ENCODE peak calls at places on chromosomes 16 and 17, in seven cellular contexts. P is HL-60, X is fibroblast of pulmonary artery, R is HepG2, J is cardiac muscle cell, H is SK-N-SH, M is PC-3. I is an unnamed sample.

GRCh38 chr17:61757168-61757567 is 106.2 kb downstream of the BRIP1 start:
- DNase-seq in J (no peak), X (no peak), R (no peak), H (no peak), M (no peak), P (no peak), I (no peak)

GRCh38 chr17:16488572-16488997 is 3.4 kb downstream of the LRRC75A start:
- DNase-seq in R (no peak), J (peak), X (no peak), H (no peak), P (no peak), M (no peak), I (no peak)

GRCh38 chr17:59105852-59106462 is 723 bp downstream of the TRIM37 start:
- DNase-seq in P (peak), R (peak), M (peak), J (no peak), X (peak), H (peak), I (peak)

GRCh38 chr16:70725024-70725911 is 39.4 kb upstream of the MTSS2 start:
- DNase-seq in M (no peak), H (no peak), X (no peak), R (peak), P (no peak), J (no peak), I (no peak)

GRCh38 chr17:27579897-27580321 is 51.1 kb upstream of the LGALS9 start:
- DNase-seq in M (peak), X (no peak), J (no peak), H (no peak), P (no peak), R (no peak), I (no peak)

GRCh38 chr17:64057701-64058263 is 37.3 kb upstream of the ICAM2 start:
- DNase-seq in H (no peak), J (no peak), P (no peak), M (peak), X (no peak), R (peak), I (no peak)

GRCh38 chr17:78343433-78344201 is 16.3 kb downstream of the SOCS3 start:
- DNase-seq in H (no peak), J (no peak), X (no peak), M (no peak), R (no peak), P (peak), I (peak)

GRCh38 chr16:89811321-89811720 is 5.1 kb downstream of the FANCA start:
- DNase-seq in J (no peak), P (no peak), M (no peak), R (no peak), X (no peak), H (no peak), I (no peak)

GRCh38 chr16:70605284-70605659 is 41.1 kb upstream of the IL34 start:
- DNase-seq in H (no peak), M (no peak), X (no peak), R (no peak), P (no peak), J (no peak), I (no peak)

GRCh38 chr16:60200161-60200560 is 1466.0 kb upstream of the GOT2 start:
- DNase-seq in H (no peak), M (no peak), J (no peak), X (no peak), R (no peak), P (no peak), I (no peak)

GRCh38 chr16:56513972-56514371 is 5.9 kb downstream of the BBS2 start:
- DNase-seq in H (peak), R (peak), X (peak), P (peak), J (peak), M (peak), I (peak)

GRCh38 chr17:49200423-49201083 is 9.8 kb downstream of the GNGT2 start:
- DNase-seq in P (no peak), H (no peak), R (no peak), X (no peak), J (no peak), M (no peak), I (no peak)

GRCh38 chr16:75580-76501 is 2.2 kb upstream of the MPG start:
- DNase-seq in X (peak), P (peak), H (peak), J (no peak), R (peak), M (no peak), I (no peak)

GRCh38 chr17:2170023-2170422 is 115.1 kb downstream of the HIC1 start:
- DNase-seq in H (no peak), J (no peak), R (peak), X (no peak), M (peak), P (no peak), I (peak)
- TF ChIP-seq CTCF in H (peak), J (peak), R (peak), X (peak), M (peak), P (no peak), I (no peak)

GRCh38 chr17:51006601-51007000 is 114.1 kb downstream of the SPAG9 start:
- DNase-seq in M (no peak), X (peak), H (no peak), J (no peak), P (no peak), R (no peak), I (no peak)

GRCh38 chr17:51004249-51004648 is 116.4 kb downstream of the SPAG9 start:
- DNase-seq in J (no peak), M (no peak), X (no peak), H (no peak), P (no peak), R (peak), I (no peak)

GRCh38 chr17:51005768-51006167 is 114.9 kb downstream of the SPAG9 start:
- DNase-seq in J (no peak), H (no peak), R (no peak), M (no peak), X (no peak), P (no peak), I (no peak)

GRCh38 chr17:51000835-51001638 is 119.6 kb downstream of the SPAG9 start:
- DNase-seq in M (peak), R (peak), H (peak), P (no peak), J (peak), X (peak), I (no peak)
- TF ChIP-seq CTCF in M (peak), R (peak), H (peak), P (no peak), J (peak), X (peak), I (peak)

GRCh38 chr17:68782829-68783228 is 172.4 kb downstream of the ABCA8 start:
- DNase-seq in H (no peak), J (no peak), R (no peak), P (no peak), X (no peak), M (no peak), I (no peak)
- TF ChIP-seq CTCF in H (no peak), J (no peak), R (no peak), P (no peak), X (no peak), M (no peak), I (no peak)

DNA sequence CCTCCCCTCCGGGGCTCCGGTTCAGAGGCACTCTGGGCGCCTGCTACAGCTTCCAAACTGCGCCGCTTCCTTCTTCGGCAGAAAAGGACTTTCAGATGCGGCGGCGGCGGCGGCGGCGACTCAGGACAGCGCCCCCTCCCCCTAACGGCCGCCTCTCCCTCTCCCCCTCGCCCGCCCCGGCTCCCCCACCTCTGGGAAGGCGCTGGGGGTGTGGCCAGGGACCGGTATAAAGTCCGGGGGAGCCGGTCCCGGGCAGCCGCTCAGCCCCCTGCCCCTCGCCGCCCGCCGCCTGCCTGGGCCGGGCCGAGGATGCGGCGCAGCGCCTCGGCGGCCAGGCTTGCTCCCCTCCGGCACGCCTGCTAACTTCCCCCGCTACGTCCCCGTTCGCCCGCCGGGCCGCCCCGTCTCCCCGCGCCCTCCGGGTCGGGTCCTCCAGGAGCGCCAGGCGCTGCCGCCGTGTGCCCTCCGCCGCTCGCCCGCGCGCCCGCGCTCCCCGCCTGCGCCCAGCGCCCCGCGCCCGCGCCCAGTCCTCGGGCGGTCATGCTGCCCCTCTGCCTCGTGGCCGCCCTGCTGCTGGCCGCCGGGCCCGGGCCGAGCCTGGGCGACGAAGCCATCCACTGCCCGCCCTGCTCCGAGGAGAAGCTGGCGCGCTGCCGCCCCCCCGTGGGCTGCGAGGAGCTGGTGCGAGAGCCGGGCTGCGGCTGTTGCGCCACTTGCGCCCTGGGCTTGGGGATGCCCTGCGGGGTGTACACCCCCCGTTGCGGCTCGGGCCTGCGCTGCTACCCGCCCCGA is at the start of gene IGFBP4:
- DNase-seq in H (peak), J (peak), P (peak), X (peak), R (peak), M (peak), I (peak)
- TF ChIP-seq CTCF in H (peak), J (peak), P (no peak), X (peak), R (peak), M (peak), I (peak)

GRCh38 chr16:12257926-12258561 is 281.5 kb downstream of the SNX29 start:
- DNase-seq in P (no peak), X (no peak), R (peak), H (no peak), J (peak), M (peak), I (no peak)
- TF ChIP-seq CTCF in P (no peak), X (no peak), R (peak), H (no peak), J (no peak), M (peak), I (no peak)

GRCh38 chr16:2224183-2224486 is 744 bp downstream of the E4F1 start:
- DNase-seq in X (peak), P (no peak), R (peak), J (no peak), H (no peak), M (peak), I (no peak)
- TF ChIP-seq CTCF in X (peak), P (no peak), R (peak), J (peak), H (peak), M (no peak), I (no peak)

GRCh38 chr17:33749171-33749570 is 456.1 kb upstream of the ASIC2 start:
- DNase-seq in H (no peak), P (no peak), R (no peak), X (no peak), J (no peak), M (no peak), I (no peak)

GRCh38 chr17:33750943-33751701 is 458.0 kb upstream of the ASIC2 start:
- DNase-seq in R (peak), M (peak), P (no peak), H (peak), X (peak), J (peak), I (peak)

GRCh38 chr17:33753452-33753851 is 460.4 kb upstream of the ASIC2 start:
- DNase-seq in J (no peak), M (no peak), X (no peak), H (no peak), P (no peak), R (no peak), I (no peak)

GRCh38 chr17:33756021-33756420 is 462.9 kb upstream of the ASIC2 start:
- DNase-seq in H (no peak), R (no peak), M (no peak), X (no peak), P (no peak), J (no peak), I (no peak)

GRCh38 chr17:33751702-33752065 is 458.6 kb upstream of the ASIC2 start:
- DNase-seq in H (no peak), M (no peak), R (no peak), X (no peak), J (no peak), P (no peak), I (no peak)
- TF ChIP-seq CTCF in H (no peak), M (no peak), R (no peak), X (no peak), J (no peak), P (no peak), I (no peak)

GRCh38 chr16:10122546-10122945 is 59.7 kb downstream of the GRIN2A start:
- DNase-seq in R (peak), M (peak), J (peak), P (no peak), X (no peak), H (peak), I (no peak)
- TF ChIP-seq CTCF in R (peak), M (peak), J (no peak), P (no peak), X (no peak), H (no peak), I (no peak)

GRCh38 chr17:44569459-44569858 is 12.2 kb downstream of the FZD2 start:
- DNase-seq in P (no peak), M (no peak), R (no peak), J (no peak), X (no peak), H (peak), I (no peak)

GRCh38 chr17:44561237-44561623 is 3.9 kb downstream of the FZD2 start:
- DNase-seq in J (no peak), P (no peak), H (no peak), X (no peak), R (no peak), M (no peak), I (no peak)

GRCh38 chr17:44568311-44568710 is 11.0 kb downstream of the FZD2 start:
- DNase-seq in X (no peak), P (no peak), H (no peak), R (no peak), M (no peak), J (no peak), I (no peak)

GRCh38 chr17:44564429-44564828 is 7.1 kb downstream of the FZD2 start:
- DNase-seq in X (no peak), M (no peak), H (no peak), R (no peak), P (no peak), J (no peak), I (no peak)

GRCh38 chr17:44565866-44566443 is 8.7 kb downstream of the FZD2 start:
- DNase-seq in M (peak), R (no peak), J (no peak), X (peak), H (no peak), P (no peak), I (no peak)
- TF ChIP-seq CTCF in M (peak), R (peak), J (peak), X (peak), H (peak), P (no peak), I (no peak)